ENCODE peak calls at places on chromosomes 16 and 17, in six cellular contexts. X is K562, W is WTC11, C is HCT116, M is HepG2, E is GM12878. B is an unnamed sample.

GRCh38 chr17:78745407-78746088 is 36.5 kb downstream of the CYTH1 start:
- DNase-seq in X (no peak), W (peak), C (no peak), M (peak), E (no peak), B (no peak)

GRCh38 chr17:65936013-65936412 is 255.9 kb downstream of the CEP112 start:
- DNase-seq in X (no peak), W (no peak), C (no peak), M (no peak), E (no peak), B (no peak)

GRCh38 chr16:11256657-11257130 is 690 bp upstream of the SOCS1 start:
- DNase-seq in X (no peak), W (peak), C (no peak), M (no peak), E (no peak), B (no peak)

GRCh38 chr17:75769536-75769935 is 4.5 kb upstream of the GALK1 start:
- DNase-seq in X (no peak), W (no peak), C (no peak), M (no peak), E (no peak), B (no peak)

GRCh38 chr17:14320098-14320497 is 19.2 kb downstream of the HS3ST3B1 start:
- DNase-seq in X (no peak), W (no peak), C (no peak), M (no peak), E (no peak), B (no peak)

GRCh38 chr16:5490499-5490898 is 392.9 kb upstream of the EEF2KMT start:
- DNase-seq in X (peak), W (peak), C (peak), M (peak), E (no peak), B (peak)

GRCh38 chr16:8571061-8571596 is 19.2 kb downstream of the TMEM114 start:
- DNase-seq in X (no peak), W (no peak), C (no peak), M (peak), E (no peak), B (no peak)

GRCh38 chr17:49703557-49704277 is 4.0 kb downstream of the SLC35B1 start:
- DNase-seq in X (peak), W (peak), C (peak), M (peak), E (no peak), B (no peak)

GRCh38 chr17:9473716-9474115 is 101.9 kb downstream of the STX8 start:
- DNase-seq in X (no peak), W (no peak), C (no peak), M (peak), E (no peak), B (no peak)

GRCh38 chr16:17460890-17461289 is 9.9 kb downstream of the XYLT1 start:
- DNase-seq in X (no peak), W (no peak), C (no peak), M (no peak), E (no peak), B (no peak)

GRCh38 chr17:2621241-2621640 is 27.8 kb downstream of the PAFAH1B1 start:
- DNase-seq in X (no peak), W (no peak), C (no peak), M (no peak), E (no peak), B (no peak)

GRCh38 chr17:79743614-79744013 is 12.9 kb downstream of the ENPP7 start:
- DNase-seq in X (no peak), W (no peak), C (no peak), M (no peak), E (no peak), B (no peak)

GRCh38 chr17:78231991-78232759 is 744 bp downstream of the TMEM235 start:
- DNase-seq in X (no peak), W (peak), C (no peak), M (no peak), E (no peak), B (no peak)

GRCh38 chr17:31533546-31534155 is 142.2 kb downstream of the RAB11FIP4 start:
- DNase-seq in X (peak), W (peak), C (peak), M (no peak), E (no peak), B (peak)

GRCh38 chr17:77332034-77332971 is 191.5 kb downstream of the SEC14L1 start:
- DNase-seq in X (no peak), W (peak), C (no peak), M (no peak), E (no peak), B (no peak)

GRCh38 chr16:69328854-69329316 is 1.5 kb downstream of the PDF start:
- DNase-seq in X (peak), W (no peak), C (no peak), M (no peak), E (no peak), B (no peak)

GRCh38 chr16:20901441-20902112 is 1.0 kb downstream of the LYRM1 start:
- DNase-seq in X (peak), W (peak), C (no peak), M (peak), E (no peak), B (peak)

GRCh38 chr17:37848690-37849616 is 75.3 kb upstream of the TBC1D3K start:
- DNase-seq in X (no peak), W (no peak), C (peak), M (no peak), E (peak), B (no peak)
- TF ChIP-seq ATF3 in X (no peak), W (no peak), C (no peak), M (no peak), E (no peak), B (no peak)

GRCh38 chr17:34313164-34313563 is 6.1 kb upstream of the CCL8 start:
- DNase-seq in X (no peak), W (no peak), C (no peak), M (no peak), E (no peak), B (no peak)
- TF ChIP-seq ATF3 in X (no peak), W (no peak), C (no peak), M (no peak), E (no peak), B (no peak)

DNA sequence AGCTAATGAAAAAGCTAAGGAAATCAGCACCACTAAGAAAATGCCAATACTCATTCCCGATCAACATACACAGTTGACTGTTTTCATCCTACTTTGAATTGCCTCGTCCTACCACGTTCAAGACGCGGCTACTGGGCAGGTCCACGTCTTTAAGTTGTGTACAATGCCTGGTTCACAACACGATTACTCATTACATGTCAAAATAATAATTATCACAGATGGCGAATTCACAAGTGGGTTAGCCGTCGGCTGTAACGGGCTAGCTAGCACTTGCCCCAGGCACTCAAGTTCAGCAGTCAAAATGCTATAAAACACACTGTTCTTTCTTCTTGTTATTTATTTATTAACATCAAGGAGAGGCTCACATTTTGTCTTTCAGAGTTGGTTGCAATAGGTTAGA is 124.2 kb downstream of the ZFHX3 start:
- DNase-seq in X (no peak), W (no peak), C (no peak), M (no peak), E (no peak), B (no peak)
- TF ChIP-seq ATF3 in X (no peak), W (no peak), C (no peak), M (no peak), E (no peak), B (no peak)

GRCh38 chr16:3637371-3637923 is 17.0 kb upstream of the DNASE1 start:
- DNase-seq in X (no peak), W (no peak), C (no peak), M (peak), E (no peak), B (no peak)
- TF ChIP-seq ATF3 in X (no peak), W (no peak), C (no peak), M (no peak), E (no peak), B (no peak)

GRCh38 chr17:56045907-56046306 is 107.4 kb upstream of the ANKFN1 start:
- DNase-seq in X (no peak), W (no peak), C (no peak), M (no peak), E (no peak), B (no peak)
- TF ChIP-seq ATF3 in X (no peak), W (no peak), C (no peak), M (no peak), E (no peak), B (no peak)

GRCh38 chr16:79656537-79657115 is 56.1 kb upstream of the MAF start:
- DNase-seq in X (no peak), W (no peak), C (no peak), M (no peak), E (no peak), B (no peak)

GRCh38 chr16:79647586-79647985 is 47.0 kb upstream of the MAF start:
- DNase-seq in X (no peak), W (no peak), C (no peak), M (no peak), E (no peak), B (no peak)

GRCh38 chr16:79648846-79649245 is 48.3 kb upstream of the MAF start:
- DNase-seq in X (no peak), W (no peak), C (no peak), M (no peak), E (no peak), B (no peak)

GRCh38 chr16:79653337-79654000 is 52.9 kb upstream of the MAF start:
- DNase-seq in X (no peak), W (no peak), C (no peak), M (no peak), E (no peak), B (no peak)

GRCh38 chr16:79651363-79651762 is 50.8 kb upstream of the MAF start:
- DNase-seq in X (no peak), W (no peak), C (no peak), M (no peak), E (no peak), B (no peak)
- TF ChIP-seq ATF3 in X (no peak), W (no peak), C (no peak), M (no peak), E (no peak), B (no peak)

GRCh38 chr17:73271078-73271477 is 9.4 kb upstream of the CPSF4L start:
- DNase-seq in X (no peak), W (no peak), C (no peak), M (no peak), E (peak), B (no peak)
- TF ChIP-seq ATF3 in X (no peak), W (no peak), C (no peak), M (no peak), E (no peak), B (no peak)

DNA sequence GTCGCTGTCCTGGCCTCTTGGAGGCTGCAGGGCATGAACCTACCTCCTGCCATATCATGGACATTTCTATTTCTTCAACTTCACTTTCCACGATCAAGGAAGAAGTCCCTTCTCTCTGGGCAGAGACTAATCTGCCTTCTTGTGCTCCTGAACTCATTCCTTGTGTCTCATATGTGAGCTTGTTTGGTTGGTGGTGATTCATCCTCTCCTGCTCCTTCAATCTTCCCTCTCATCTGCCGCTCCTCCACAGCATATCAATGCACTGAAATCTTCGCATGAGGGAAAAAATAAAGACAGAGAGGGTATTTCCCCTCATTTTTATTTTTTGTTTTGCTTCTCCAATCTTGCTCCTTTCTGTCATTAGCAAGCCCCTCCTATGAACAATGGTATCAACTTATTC is 571.7 kb upstream of the GOT2 start:
- DNase-seq in X (no peak), W (no peak), C (no peak), M (no peak), E (no peak), B (no peak)
- TF ChIP-seq ATF3 in X (no peak), W (no peak), C (no peak), M (no peak), E (no peak), B (no peak)

GRCh38 chr16:80670170-80670865 is 129.5 kb downstream of the DYNLRB2 start:
- DNase-seq in X (no peak), W (no peak), C (no peak), M (no peak), E (no peak), B (no peak)
- TF ChIP-seq ATF3 in X (no peak), W (no peak), C (no peak), M (no peak), E (no peak), B (no peak)

GRCh38 chr17:83181991-83182619 is 102.7 kb downstream of the METRNL start:
- DNase-seq in X (no peak), W (peak), C (no peak), M (no peak), E (no peak), B (no peak)

GRCh38 chr17:83179811-83180210 is 100.4 kb downstream of the METRNL start:
- DNase-seq in X (no peak), W (peak), C (no peak), M (no peak), E (no peak), B (peak)

GRCh38 chr17:83180264-83180995 is 101.0 kb downstream of the METRNL start:
- DNase-seq in X (no peak), W (peak), C (no peak), M (no peak), E (no peak), B (peak)

GRCh38 chr17:83182620-83183063 is 103.2 kb downstream of the METRNL start:
- DNase-seq in X (no peak), W (peak), C (no peak), M (no peak), E (no peak), B (no peak)

GRCh38 chr17:83180996-83181481 is 101.6 kb downstream of the METRNL start:
- DNase-seq in X (no peak), W (peak), C (no peak), M (no peak), E (no peak), B (peak)
- TF ChIP-seq ATF3 in X (no peak), W (no peak), C (no peak), M (no peak), E (no peak), B (no peak)